ENCODE peak calls at places on chromosomes 1 and 21, in six cellular contexts. One of them, this sample, is unnamed.

GRCh38 chr1:31628931-31629582 is 11.6 kb downstream of the HCRTR1 start:
- DNase-seq in neuronal stem cell: no peak
- DNase-seq in OCI-LY7: no peak
- DNase-seq in hepatocyte: no peak
- DNase-seq in astrocyte: no peak
- DNase-seq in GM23248: no peak
- DNase-seq in this sample: no peak

GRCh38 chr1:220926146-220926545 is 46.9 kb downstream of the HLX start:
- DNase-seq in neuronal stem cell: no peak
- DNase-seq in OCI-LY7: no peak
- DNase-seq in hepatocyte: no peak
- DNase-seq in astrocyte: peak
- DNase-seq in GM23248: peak
- DNase-seq in this sample: no peak

GRCh38 chr21:26874347-26874746 is 29.1 kb upstream of the ADAMTS1 start:
- DNase-seq in neuronal stem cell: no peak
- DNase-seq in OCI-LY7: no peak
- DNase-seq in hepatocyte: no peak
- DNase-seq in astrocyte: no peak
- DNase-seq in GM23248: no peak
- DNase-seq in this sample: no peak

GRCh38 chr1:159900086-159900680 is at the start of gene CFAP45:
- DNase-seq in neuronal stem cell: peak
- DNase-seq in OCI-LY7: no peak
- DNase-seq in hepatocyte: peak
- DNase-seq in astrocyte: peak
- DNase-seq in GM23248: peak
- DNase-seq in this sample: peak

GRCh38 chr1:163035791-163036249 is 33.3 kb upstream of the RGS4 start:
- DNase-seq in neuronal stem cell: no peak
- DNase-seq in OCI-LY7: no peak
- DNase-seq in hepatocyte: no peak
- DNase-seq in astrocyte: peak
- DNase-seq in GM23248: peak
- DNase-seq in this sample: peak

GRCh38 chr1:33220701-33221384 is 35.4 kb upstream of the ZNF362 start:
- DNase-seq in neuronal stem cell: no peak
- DNase-seq in OCI-LY7: no peak
- DNase-seq in hepatocyte: peak
- DNase-seq in astrocyte: peak
- DNase-seq in GM23248: peak
- DNase-seq in this sample: peak

GRCh38 chr1:111516008-111516535 is 12.6 kb upstream of the ADORA3 start:
- DNase-seq in neuronal stem cell: no peak
- DNase-seq in OCI-LY7: peak
- DNase-seq in hepatocyte: no peak
- DNase-seq in astrocyte: peak
- DNase-seq in GM23248: peak
- DNase-seq in this sample: no peak

GRCh38 chr1:3702990-3703728 is 49.1 kb upstream of the CCDC27 start:
- DNase-seq in neuronal stem cell: no peak
- DNase-seq in OCI-LY7: no peak
- DNase-seq in hepatocyte: no peak
- DNase-seq in astrocyte: peak
- DNase-seq in GM23248: peak
- DNase-seq in this sample: peak

GRCh38 chr1:204295666-204296065 is 64.1 kb downstream of the PLEKHA6 start:
- DNase-seq in neuronal stem cell: no peak
- DNase-seq in OCI-LY7: no peak
- DNase-seq in hepatocyte: no peak
- DNase-seq in astrocyte: no peak
- DNase-seq in GM23248: peak
- DNase-seq in this sample: peak

GRCh38 chr21:38875694-38876492 is 70.2 kb downstream of the ETS2 start:
- DNase-seq in neuronal stem cell: no peak
- DNase-seq in OCI-LY7: no peak
- DNase-seq in hepatocyte: no peak
- DNase-seq in astrocyte: peak
- DNase-seq in GM23248: peak
- DNase-seq in this sample: no peak

GRCh38 chr21:37032877-37033471 is 26.5 kb downstream of the RIPPLY3 start:
- DNase-seq in neuronal stem cell: no peak
- DNase-seq in OCI-LY7: no peak
- DNase-seq in hepatocyte: peak
- DNase-seq in astrocyte: peak
- DNase-seq in GM23248: peak
- DNase-seq in this sample: peak

GRCh38 chr1:157485793-157486192 is 66.5 kb downstream of the FCRL5 start:
- DNase-seq in neuronal stem cell: no peak
- DNase-seq in OCI-LY7: no peak
- DNase-seq in hepatocyte: no peak
- DNase-seq in astrocyte: no peak
- DNase-seq in GM23248: no peak
- DNase-seq in this sample: no peak

GRCh38 chr1:246695136-246695535 is 29.1 kb upstream of the SCCPDH start:
- DNase-seq in neuronal stem cell: no peak
- DNase-seq in OCI-LY7: no peak
- DNase-seq in hepatocyte: no peak
- DNase-seq in astrocyte: no peak
- DNase-seq in GM23248: peak
- DNase-seq in this sample: no peak

GRCh38 chr21:42373181-42373907 is 7.0 kb upstream of the TFF1 start:
- DNase-seq in neuronal stem cell: no peak
- DNase-seq in OCI-LY7: no peak
- DNase-seq in hepatocyte: no peak
- DNase-seq in astrocyte: no peak
- DNase-seq in GM23248: no peak
- DNase-seq in this sample: no peak

GRCh38 chr1:172041689-172042088 is 200.4 kb downstream of the DNM3 start:
- DNase-seq in neuronal stem cell: no peak
- DNase-seq in OCI-LY7: no peak
- DNase-seq in hepatocyte: peak
- DNase-seq in astrocyte: peak
- DNase-seq in GM23248: peak
- DNase-seq in this sample: no peak

GRCh38 chr1:220528679-220529529 is 968 bp downstream of the MARK1 start:
- DNase-seq in neuronal stem cell: peak
- DNase-seq in OCI-LY7: no peak
- DNase-seq in hepatocyte: peak
- DNase-seq in astrocyte: no peak
- DNase-seq in GM23248: peak
- DNase-seq in this sample: no peak

GRCh38 chr1:235874226-235874625 is 7.5 kb upstream of the LYST start:
- DNase-seq in neuronal stem cell: no peak
- DNase-seq in OCI-LY7: no peak
- DNase-seq in hepatocyte: no peak
- DNase-seq in astrocyte: no peak
- DNase-seq in GM23248: no peak
- DNase-seq in this sample: no peak

GRCh38 chr1:89936694-89937093 is 58.2 kb upstream of the ZNF326 start:
- DNase-seq in neuronal stem cell: no peak
- DNase-seq in OCI-LY7: no peak
- DNase-seq in hepatocyte: no peak
- DNase-seq in astrocyte: no peak
- DNase-seq in GM23248: no peak
- DNase-seq in this sample: no peak

GRCh38 chr1:3625151-3625907 is 514 bp downstream of the TPRG1L start:
- DNase-seq in neuronal stem cell: no peak
- DNase-seq in OCI-LY7: no peak
- DNase-seq in hepatocyte: peak
- DNase-seq in astrocyte: peak
- DNase-seq in GM23248: peak
- DNase-seq in this sample: peak

GRCh38 chr21:27275294-27275927 is 308.5 kb upstream of the ADAMTS5 start:
- DNase-seq in neuronal stem cell: no peak
- DNase-seq in OCI-LY7: no peak
- DNase-seq in hepatocyte: peak
- DNase-seq in astrocyte: peak
- DNase-seq in GM23248: peak
- DNase-seq in this sample: no peak

GRCh38 chr1:201783572-201783971 is 45.4 kb upstream of the IPO9 start:
- DNase-seq in neuronal stem cell: no peak
- DNase-seq in OCI-LY7: no peak
- DNase-seq in hepatocyte: no peak
- DNase-seq in astrocyte: no peak
- DNase-seq in GM23248: no peak
- DNase-seq in this sample: no peak

GRCh38 chr1:18480315-18481189 is at the start of gene KLHDC7A:
- DNase-seq in neuronal stem cell: peak
- DNase-seq in OCI-LY7: peak
- DNase-seq in hepatocyte: peak
- DNase-seq in astrocyte: no peak
- DNase-seq in GM23248: no peak
- DNase-seq in this sample: peak

GRCh38 chr21:45049725-45050359 is 24.5 kb upstream of the ADARB1 start:
- DNase-seq in neuronal stem cell: no peak
- DNase-seq in OCI-LY7: no peak
- DNase-seq in hepatocyte: no peak
- DNase-seq in astrocyte: no peak
- DNase-seq in GM23248: peak
- DNase-seq in this sample: no peak

GRCh38 chr21:45048968-45049367 is 25.4 kb upstream of the ADARB1 start:
- DNase-seq in neuronal stem cell: no peak
- DNase-seq in OCI-LY7: no peak
- DNase-seq in hepatocyte: no peak
- DNase-seq in astrocyte: no peak
- DNase-seq in GM23248: peak
- DNase-seq in this sample: no peak

GRCh38 chr21:45051580-45052434 is 22.6 kb upstream of the ADARB1 start:
- DNase-seq in neuronal stem cell: no peak
- DNase-seq in OCI-LY7: no peak
- DNase-seq in hepatocyte: no peak
- DNase-seq in astrocyte: no peak
- DNase-seq in GM23248: no peak
- DNase-seq in this sample: no peak

GRCh38 chr21:45050786-45051489 is 23.4 kb upstream of the ADARB1 start:
- DNase-seq in neuronal stem cell: no peak
- DNase-seq in OCI-LY7: no peak
- DNase-seq in hepatocyte: peak
- DNase-seq in astrocyte: peak
- DNase-seq in GM23248: peak
- DNase-seq in this sample: no peak

DNA sequence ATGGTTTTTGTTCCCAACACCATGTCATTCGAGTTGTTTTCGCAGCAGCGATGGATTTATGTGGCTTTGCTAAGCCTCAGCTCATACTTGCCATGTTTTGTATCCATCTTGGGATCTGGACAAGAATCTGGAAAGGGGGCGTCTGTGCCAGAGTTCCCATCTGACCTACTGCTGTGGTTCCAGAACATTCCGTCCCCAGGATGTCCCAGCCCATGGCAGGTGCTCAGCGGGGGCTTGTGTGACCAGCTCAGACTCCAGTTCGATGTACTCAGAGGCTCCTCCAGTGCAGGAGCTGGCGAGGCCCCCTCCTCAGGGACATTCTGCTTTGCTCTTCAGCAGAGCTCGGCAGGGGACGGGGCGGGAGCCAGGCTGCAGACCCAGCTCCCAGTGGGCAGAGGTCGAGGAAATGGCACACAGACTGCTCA is 24.0 kb upstream of the ADARB1 start:
- DNase-seq in neuronal stem cell: no peak
- DNase-seq in OCI-LY7: no peak
- DNase-seq in hepatocyte: peak
- DNase-seq in astrocyte: no peak
- DNase-seq in GM23248: no peak
- DNase-seq in this sample: no peak
- H3K27ac ChIP-seq in neuronal stem cell: no peak
- H3K27ac ChIP-seq in OCI-LY7: no peak
- H3K27ac ChIP-seq in hepatocyte: peak
- H3K27ac ChIP-seq in astrocyte: peak
- H3K27ac ChIP-seq in GM23248: peak
- H3K27ac ChIP-seq in this sample: no peak

DNA sequence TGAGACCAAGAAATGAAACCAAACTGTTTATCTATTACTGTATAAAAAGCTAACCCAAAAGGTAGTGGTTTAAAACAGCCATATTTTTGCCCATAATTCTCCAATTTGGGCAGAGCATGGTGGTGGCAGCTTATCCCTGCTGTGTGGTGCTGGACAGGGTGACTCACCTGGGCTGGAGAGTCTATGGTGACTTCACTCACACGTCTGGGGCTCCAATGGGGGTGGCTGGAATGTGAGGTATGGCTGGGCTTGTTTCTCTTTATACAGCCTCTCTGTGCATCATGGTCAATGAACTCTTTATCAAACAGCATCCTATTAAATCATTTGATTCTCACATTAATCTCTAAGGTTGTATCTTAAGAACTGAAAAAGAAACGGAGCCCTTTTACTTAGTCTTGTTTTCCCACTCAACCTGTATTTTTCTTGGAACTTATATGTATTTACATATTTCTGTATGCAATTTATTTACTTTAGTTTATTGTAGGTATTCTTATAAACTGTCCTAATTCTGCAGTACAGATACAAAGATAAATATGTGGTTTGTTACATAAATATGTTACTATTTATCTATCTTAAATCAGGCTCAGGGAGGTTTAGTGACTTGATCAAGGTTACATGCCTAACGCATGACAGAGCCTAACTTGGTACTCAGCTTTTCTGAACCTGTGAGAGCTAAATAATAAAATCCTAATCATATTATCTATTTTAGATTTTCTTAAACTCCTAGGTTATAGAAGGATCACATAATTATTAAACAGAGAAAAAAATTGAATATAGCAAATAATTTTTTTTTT is 37.5 kb upstream of the WLS start:
- DNase-seq in neuronal stem cell: no peak
- DNase-seq in OCI-LY7: no peak
- DNase-seq in hepatocyte: no peak
- DNase-seq in astrocyte: peak
- DNase-seq in GM23248: peak
- DNase-seq in this sample: no peak
- H2AFZ ChIP-seq in neuronal stem cell: no peak
- H2AFZ ChIP-seq in OCI-LY7: no peak
- H2AFZ ChIP-seq in hepatocyte: no peak
- H2AFZ ChIP-seq in astrocyte: no peak
- H2AFZ ChIP-seq in GM23248: no peak
- H2AFZ ChIP-seq in this sample: no peak

GRCh38 chr1:59564192-59564891 is 250.4 kb upstream of the HOOK1 start:
- DNase-seq in neuronal stem cell: no peak
- DNase-seq in OCI-LY7: no peak
- DNase-seq in hepatocyte: no peak
- DNase-seq in astrocyte: no peak
- DNase-seq in GM23248: peak
- DNase-seq in this sample: no peak
- H3K27ac ChIP-seq in neuronal stem cell: no peak
- H3K27ac ChIP-seq in OCI-LY7: no peak
- H3K27ac ChIP-seq in hepatocyte: no peak
- H3K27ac ChIP-seq in astrocyte: no peak
- H3K27ac ChIP-seq in GM23248: peak
- H3K27ac ChIP-seq in this sample: no peak

GRCh38 chr1:164754088-164754600 is 195.2 kb downstream of the PBX1 start:
- DNase-seq in neuronal stem cell: no peak
- DNase-seq in OCI-LY7: no peak
- DNase-seq in hepatocyte: no peak
- DNase-seq in astrocyte: peak
- DNase-seq in GM23248: peak
- DNase-seq in this sample: no peak
- H2AFZ ChIP-seq in neuronal stem cell: no peak
- H2AFZ ChIP-seq in OCI-LY7: no peak
- H2AFZ ChIP-seq in hepatocyte: no peak
- H2AFZ ChIP-seq in astrocyte: peak
- H2AFZ ChIP-seq in GM23248: peak
- H2AFZ ChIP-seq in this sample: no peak